ENCODE peak calls at places on chromosomes 7 and 10, in five cellular contexts. One of them, this sample, is unnamed. For H3K4me1, the result is how much of the 10 kb centered on the place peaks cover.

GRCh38 chr10:103470755-103471653 is 8.0 kb downstream of the CALHM3 start:
- DNase-seq in esophagus squamous epithelium: peak
- DNase-seq in ovary: no peak
- DNase-seq in endothelial cell of umbilical vein: no peak
- DNase-seq in right lobe of liver: no peak
- DNase-seq in this sample: no peak

GRCh38 chr7:23347682-23348180 is 48.6 kb downstream of the MALSU1 start:
- DNase-seq in esophagus squamous epithelium: no peak
- DNase-seq in endothelial cell of umbilical vein: peak
- DNase-seq in ovary: no peak
- DNase-seq in right lobe of liver: no peak
- DNase-seq in this sample: no peak

GRCh38 chr7:10075866-10076265 is 897.8 kb upstream of the PHF14 start:
- DNase-seq in endothelial cell of umbilical vein: no peak
- DNase-seq in esophagus squamous epithelium: no peak
- DNase-seq in ovary: no peak
- DNase-seq in right lobe of liver: no peak
- DNase-seq in this sample: no peak

GRCh38 chr7:17617857-17618651 is 319.6 kb downstream of the AHR start:
- DNase-seq in endothelial cell of umbilical vein: no peak
- DNase-seq in right lobe of liver: no peak
- DNase-seq in ovary: no peak
- DNase-seq in esophagus squamous epithelium: no peak
- DNase-seq in this sample: no peak

GRCh38 chr7:115973381-115973780 is 57.2 kb downstream of the TFEC start:
- DNase-seq in endothelial cell of umbilical vein: no peak
- DNase-seq in esophagus squamous epithelium: no peak
- DNase-seq in right lobe of liver: no peak
- DNase-seq in ovary: no peak
- DNase-seq in this sample: no peak

GRCh38 chr7:116873619-116874018 is 11.2 kb downstream of the CAPZA2 start:
- DNase-seq in right lobe of liver: no peak
- DNase-seq in esophagus squamous epithelium: no peak
- DNase-seq in ovary: no peak
- DNase-seq in endothelial cell of umbilical vein: peak
- DNase-seq in this sample: no peak

GRCh38 chr10:104445359-104445758 is 91.7 kb downstream of the CFAP58 start:
- DNase-seq in endothelial cell of umbilical vein: no peak
- DNase-seq in right lobe of liver: no peak
- DNase-seq in esophagus squamous epithelium: no peak
- DNase-seq in ovary: no peak
- DNase-seq in this sample: no peak

GRCh38 chr10:80163741-80164341 is 31.3 kb downstream of the PLAC9 start:
- DNase-seq in esophagus squamous epithelium: no peak
- DNase-seq in endothelial cell of umbilical vein: peak
- DNase-seq in ovary: no peak
- DNase-seq in right lobe of liver: no peak
- DNase-seq in this sample: no peak

GRCh38 chr7:151024435-151025056 is at the start of gene ATG9B:
- DNase-seq in endothelial cell of umbilical vein: no peak
- DNase-seq in right lobe of liver: no peak
- DNase-seq in esophagus squamous epithelium: no peak
- DNase-seq in ovary: no peak
- DNase-seq in this sample: no peak

GRCh38 chr7:91299952-91300775 is 35.9 kb downstream of the FZD1 start:
- DNase-seq in endothelial cell of umbilical vein: no peak
- DNase-seq in esophagus squamous epithelium: no peak
- DNase-seq in ovary: no peak
- DNase-seq in right lobe of liver: no peak
- DNase-seq in this sample: no peak

GRCh38 chr7:141944811-141945210 is 2.0 kb downstream of the CLEC5A start:
- DNase-seq in esophagus squamous epithelium: no peak
- DNase-seq in right lobe of liver: no peak
- DNase-seq in ovary: no peak
- DNase-seq in endothelial cell of umbilical vein: no peak
- DNase-seq in this sample: no peak

GRCh38 chr7:7793249-7793648 is 74.8 kb upstream of the RPA3 start:
- DNase-seq in endothelial cell of umbilical vein: no peak
- DNase-seq in esophagus squamous epithelium: no peak
- DNase-seq in right lobe of liver: no peak
- DNase-seq in ovary: no peak
- DNase-seq in this sample: no peak

GRCh38 chr10:3783721-3784432 is 1.1 kb downstream of the KLF6 start:
- DNase-seq in endothelial cell of umbilical vein: peak
- DNase-seq in esophagus squamous epithelium: no peak
- DNase-seq in right lobe of liver: peak
- DNase-seq in ovary: peak
- DNase-seq in this sample: peak

GRCh38 chr7:142886866-142887265 is 1.3 kb upstream of the TRPV6 start:
- DNase-seq in esophagus squamous epithelium: no peak
- DNase-seq in ovary: no peak
- DNase-seq in right lobe of liver: peak
- DNase-seq in endothelial cell of umbilical vein: no peak
- DNase-seq in this sample: no peak

GRCh38 chr10:73079779-73080178 is 16.9 kb downstream of the P4HA1 start:
- DNase-seq in right lobe of liver: no peak
- DNase-seq in endothelial cell of umbilical vein: no peak
- DNase-seq in esophagus squamous epithelium: no peak
- DNase-seq in ovary: no peak
- DNase-seq in this sample: no peak

GRCh38 chr7:13032524-13032923 is 345.1 kb downstream of the ARL4A start:
- DNase-seq in endothelial cell of umbilical vein: peak
- DNase-seq in right lobe of liver: no peak
- DNase-seq in esophagus squamous epithelium: no peak
- DNase-seq in ovary: no peak
- DNase-seq in this sample: no peak

GRCh38 chr10:11610855-11611247 is 599 bp downstream of the USP6NL start:
- DNase-seq in right lobe of liver: peak
- DNase-seq in ovary: peak
- DNase-seq in esophagus squamous epithelium: no peak
- DNase-seq in endothelial cell of umbilical vein: no peak
- DNase-seq in this sample: peak

GRCh38 chr10:80154978-80155695 is 22.6 kb downstream of the PLAC9 start:
- DNase-seq in ovary: no peak
- DNase-seq in endothelial cell of umbilical vein: no peak
- DNase-seq in right lobe of liver: no peak
- DNase-seq in esophagus squamous epithelium: no peak
- DNase-seq in this sample: no peak

GRCh38 chr10:70477661-70478162 is 855 bp upstream of the PALD1 start:
- DNase-seq in right lobe of liver: no peak
- DNase-seq in endothelial cell of umbilical vein: peak
- DNase-seq in esophagus squamous epithelium: no peak
- DNase-seq in ovary: peak
- DNase-seq in this sample: no peak

GRCh38 chr7:122482212-122482611 is 177.7 kb upstream of the FEZF1 start:
- DNase-seq in right lobe of liver: no peak
- DNase-seq in endothelial cell of umbilical vein: no peak
- DNase-seq in esophagus squamous epithelium: no peak
- DNase-seq in ovary: no peak
- DNase-seq in this sample: no peak

GRCh38 chr7:158549176-158549833 is 38.3 kb downstream of the PTPRN2 start:
- DNase-seq in endothelial cell of umbilical vein: no peak
- DNase-seq in ovary: no peak
- DNase-seq in right lobe of liver: no peak
- DNase-seq in esophagus squamous epithelium: no peak
- DNase-seq in this sample: no peak

GRCh38 chr10:108469940-108470339 is 1305.4 kb upstream of the SORCS1 start:
- DNase-seq in right lobe of liver: no peak
- DNase-seq in esophagus squamous epithelium: no peak
- DNase-seq in endothelial cell of umbilical vein: no peak
- DNase-seq in ovary: no peak
- DNase-seq in this sample: no peak

GRCh38 chr7:7114575-7115291 is 67.6 kb upstream of the C1GALT1 start:
- DNase-seq in ovary: no peak
- DNase-seq in right lobe of liver: peak
- DNase-seq in endothelial cell of umbilical vein: no peak
- DNase-seq in esophagus squamous epithelium: no peak
- DNase-seq in this sample: no peak

GRCh38 chr10:121085386-121085785 is 234.2 kb downstream of the WDR11 start:
- DNase-seq in esophagus squamous epithelium: no peak
- DNase-seq in endothelial cell of umbilical vein: no peak
- DNase-seq in ovary: no peak
- DNase-seq in right lobe of liver: no peak
- DNase-seq in this sample: no peak

GRCh38 chr7:108284349-108285017 is 154.3 kb upstream of the LAMB4 start:
- DNase-seq in ovary: no peak
- DNase-seq in esophagus squamous epithelium: no peak
- DNase-seq in right lobe of liver: no peak
- DNase-seq in endothelial cell of umbilical vein: no peak
- DNase-seq in this sample: no peak

GRCh38 chr7:27799212-27799611 is 59.2 kb downstream of the TAX1BP1 start:
- DNase-seq in right lobe of liver: no peak
- DNase-seq in endothelial cell of umbilical vein: no peak
- DNase-seq in ovary: no peak
- DNase-seq in esophagus squamous epithelium: no peak
- DNase-seq in this sample: no peak

GRCh38 chr10:60649485-60650271 is 128.6 kb upstream of the CDK1 start:
- DNase-seq in esophagus squamous epithelium: no peak
- DNase-seq in endothelial cell of umbilical vein: no peak
- DNase-seq in ovary: no peak
- DNase-seq in right lobe of liver: no peak
- DNase-seq in this sample: no peak

GRCh38 chr7:30159698-30160143 is 24.9 kb downstream of the MTURN start:
- DNase-seq in endothelial cell of umbilical vein: no peak
- DNase-seq in right lobe of liver: no peak
- DNase-seq in esophagus squamous epithelium: no peak
- DNase-seq in ovary: peak
- DNase-seq in this sample: peak

GRCh38 chr10:68721673-68721963 is 579 bp downstream of the CCAR1 start:
- DNase-seq in endothelial cell of umbilical vein: no peak
- DNase-seq in ovary: no peak
- DNase-seq in esophagus squamous epithelium: no peak
- DNase-seq in right lobe of liver: no peak
- DNase-seq in this sample: no peak

GRCh38 chr7:100584677-100585510 is 1.0 kb downstream of the LRCH4 start:
- DNase-seq in endothelial cell of umbilical vein: peak
- DNase-seq in right lobe of liver: peak
- DNase-seq in ovary: peak
- DNase-seq in esophagus squamous epithelium: no peak
- DNase-seq in this sample: peak

GRCh38 chr7:100584046-100584676 is 1.8 kb downstream of the LRCH4 start:
- DNase-seq in ovary: no peak
- DNase-seq in endothelial cell of umbilical vein: no peak
- DNase-seq in right lobe of liver: no peak
- DNase-seq in esophagus squamous epithelium: no peak
- DNase-seq in this sample: no peak

GRCh38 chr7:100583132-100584045 is 2.5 kb downstream of the LRCH4 start:
- DNase-seq in right lobe of liver: peak
- DNase-seq in esophagus squamous epithelium: peak
- DNase-seq in ovary: no peak
- DNase-seq in endothelial cell of umbilical vein: peak
- DNase-seq in this sample: peak

GRCh38 chr7:100586266-100587025 is at the start of gene FBXO24:
- DNase-seq in ovary: peak
- DNase-seq in endothelial cell of umbilical vein: peak
- DNase-seq in right lobe of liver: peak
- DNase-seq in esophagus squamous epithelium: peak
- DNase-seq in this sample: peak

GRCh38 chr7:100585511-100586265 is at the start of gene LRCH4:
- DNase-seq in right lobe of liver: peak
- DNase-seq in esophagus squamous epithelium: no peak
- DNase-seq in endothelial cell of umbilical vein: no peak
- DNase-seq in ovary: no peak
- DNase-seq in this sample: peak
- TF ChIP-seq POLR2A in right lobe of liver: peak
- TF ChIP-seq POLR2A in esophagus squamous epithelium: no peak
- TF ChIP-seq POLR2A in endothelial cell of umbilical vein: peak
- TF ChIP-seq POLR2A in ovary: peak
- TF ChIP-seq POLR2A in this sample: peak

GRCh38 chr7:2757361-2757903 is 69.4 kb downstream of the AMZ1 start:
- DNase-seq in ovary: no peak
- DNase-seq in esophagus squamous epithelium: no peak
- DNase-seq in right lobe of liver: no peak
- DNase-seq in endothelial cell of umbilical vein: no peak
- DNase-seq in this sample: peak

GRCh38 chr7:2760098-2760889 is 72.3 kb downstream of the AMZ1 start:
- DNase-seq in esophagus squamous epithelium: no peak
- DNase-seq in ovary: peak
- DNase-seq in right lobe of liver: no peak
- DNase-seq in endothelial cell of umbilical vein: peak
- DNase-seq in this sample: peak

GRCh38 chr7:2759736-2760097 is 71.7 kb downstream of the AMZ1 start:
- DNase-seq in ovary: peak
- DNase-seq in esophagus squamous epithelium: no peak
- DNase-seq in endothelial cell of umbilical vein: no peak
- DNase-seq in right lobe of liver: no peak
- DNase-seq in this sample: peak

GRCh38 chr7:2758673-2759603 is 70.9 kb downstream of the AMZ1 start:
- DNase-seq in right lobe of liver: no peak
- DNase-seq in endothelial cell of umbilical vein: no peak
- DNase-seq in esophagus squamous epithelium: no peak
- DNase-seq in ovary: no peak
- DNase-seq in this sample: no peak

DNA sequence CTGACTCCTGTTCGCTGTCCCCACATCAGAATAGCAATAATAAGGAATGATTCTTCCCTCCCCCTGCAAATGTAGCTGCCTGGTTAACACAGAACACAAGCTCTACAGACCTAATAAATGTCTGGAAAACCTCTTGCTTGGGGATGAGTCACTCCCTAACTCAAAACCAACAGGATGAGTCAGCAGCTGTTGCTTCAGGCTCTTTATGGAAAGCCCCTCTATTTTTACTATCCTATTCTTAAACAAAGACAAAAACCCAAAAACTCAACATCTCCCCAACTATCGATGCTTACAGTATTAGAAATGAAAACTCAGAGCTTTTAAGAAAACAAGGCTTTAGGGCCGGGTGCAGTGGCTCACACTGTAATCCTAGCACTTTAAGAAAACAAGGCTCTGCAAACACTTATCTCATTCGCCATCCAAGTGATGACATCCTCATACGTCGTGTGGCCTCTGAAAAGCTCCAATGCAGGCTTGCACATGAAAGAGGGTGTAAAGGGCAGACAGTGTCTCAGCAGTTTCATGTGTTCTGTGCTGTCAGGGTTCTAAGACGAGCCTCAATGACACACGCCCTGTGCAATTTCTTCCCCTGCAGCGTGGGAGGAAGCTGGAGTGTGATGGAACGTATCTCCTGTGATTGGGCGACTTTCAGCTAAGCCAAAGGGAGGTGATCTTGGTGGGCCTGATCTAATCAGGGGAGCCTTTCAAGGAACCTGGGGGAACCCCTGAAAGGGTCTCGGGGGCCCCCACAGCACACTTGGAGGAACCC is 70.1 kb downstream of the AMZ1 start:
- DNase-seq in ovary: peak
- DNase-seq in esophagus squamous epithelium: no peak
- DNase-seq in endothelial cell of umbilical vein: peak
- DNase-seq in right lobe of liver: no peak
- DNase-seq in this sample: peak
- H3K4me1 ChIP-seq in ovary: under half
- H3K4me1 ChIP-seq in esophagus squamous epithelium: half or more
- H3K4me1 ChIP-seq in endothelial cell of umbilical vein: under half
- H3K4me1 ChIP-seq in right lobe of liver: under half
- H3K4me1 ChIP-seq in this sample: under half

GRCh38 chr10:50439806-50440205 is 183.9 kb downstream of the SGMS1 start:
- DNase-seq in endothelial cell of umbilical vein: no peak
- DNase-seq in right lobe of liver: no peak
- DNase-seq in esophagus squamous epithelium: no peak
- DNase-seq in ovary: no peak
- DNase-seq in this sample: no peak
- H3K27ac ChIP-seq in endothelial cell of umbilical vein: no peak
- H3K27ac ChIP-seq in right lobe of liver: no peak
- H3K27ac ChIP-seq in esophagus squamous epithelium: no peak
- H3K27ac ChIP-seq in ovary: no peak
- H3K27ac ChIP-seq in this sample: no peak

GRCh38 chr10:46528675-46529615 is 27.5 kb downstream of the GPRIN2 start:
- DNase-seq in right lobe of liver: no peak
- DNase-seq in endothelial cell of umbilical vein: no peak
- DNase-seq in esophagus squamous epithelium: no peak
- DNase-seq in ovary: no peak
- DNase-seq in this sample: no peak
- TF ChIP-seq POLR2A in right lobe of liver: no peak
- TF ChIP-seq POLR2A in endothelial cell of umbilical vein: no peak
- TF ChIP-seq POLR2A in esophagus squamous epithelium: no peak
- TF ChIP-seq POLR2A in ovary: no peak
- TF ChIP-seq POLR2A in this sample: no peak